ENCODE peak calls at places on chromosomes 6 and 20, in eight cellular contexts. X, F, A, D, W, G, B and M are unnamed samples.

GRCh38 chr20:19937651-19938420 is 79.3 kb upstream of the NAA20 start:
- DNase-seq in X (no peak), F (no peak), A (no peak), D (no peak), W (no peak), G (no peak), B (no peak), M (no peak)

GRCh38 chr6:169289671-169290408 is 36.2 kb upstream of the THBS2 start:
- DNase-seq in X (no peak), F (peak; percentile 11), A (no peak), D (no peak), W (no peak), G (no peak), B (no peak), M (no peak)

GRCh38 chr6:124996411-124996810 is 34.2 kb downstream of the RNF217 start:
- DNase-seq in X (no peak), F (no peak), A (no peak), D (no peak), W (no peak), G (no peak), B (no peak), M (no peak)

GRCh38 chr6:42043787-42044475 is 6.4 kb upstream of the TAF8 start:
- DNase-seq in X (peak; percentile 94), F (peak; percentile 91), A (peak; percentile 83), D (peak; percentile 82), W (no peak), G (peak; percentile 81), B (peak; percentile 60), M (peak; percentile 95)

GRCh38 chr6:32624565-32624964 is 12.6 kb upstream of the HLA-DQA1 start:
- DNase-seq in X (no peak), F (no peak), A (no peak), D (no peak), W (no peak), G (no peak), B (no peak), M (no peak)

GRCh38 chr6:112931835-112932234 is 584.7 kb downstream of the RFPL4B start:
- DNase-seq in X (no peak), F (no peak), A (no peak), D (peak; percentile 85), W (no peak), G (no peak), B (no peak), M (no peak)

GRCh38 chr6:32411943-32412342 is 5.0 kb upstream of the BTNL2 start:
- DNase-seq in X (no peak), F (peak; percentile 90), A (no peak), D (no peak), W (no peak), G (no peak), B (no peak), M (no peak)

GRCh38 chr20:1293641-1294379 is 27.7 kb downstream of the SNPH start:
- DNase-seq in X (no peak), F (no peak), A (no peak), D (no peak), W (no peak), G (no peak), B (no peak), M (no peak)

GRCh38 chr6:166497087-166497899 is 89.2 kb downstream of the RAMACL start:
- DNase-seq in X (no peak), F (no peak), A (no peak), D (no peak), W (no peak), G (no peak), B (no peak), M (no peak)

GRCh38 chr20:21019831-21020655 is 86.1 kb downstream of the LINC00237 start:
- DNase-seq in X (no peak), F (no peak), A (no peak), D (no peak), W (no peak), G (no peak), B (no peak), M (no peak)

GRCh38 chr20:43746344-43747137 is 19.7 kb upstream of the GTSF1L start:
- DNase-seq in X (no peak), F (no peak), A (no peak), D (no peak), W (no peak), G (peak; percentile 64), B (no peak), M (no peak)